ENCODE peak calls at places on chromosomes 16 and 17, in six cellular contexts. J, H, F, G, M and U are unnamed samples.

GRCh38 chr17:79830303-79830702 is 8.9 kb downstream of the CBX4 start:
- DNase-seq in M (peak; percentile 72), G (no peak), H (no peak), F (no peak), J (peak; percentile 84), U (no peak)

GRCh38 chr17:75566456-75567233 is 21.0 kb upstream of the MYO15B start:
- DNase-seq in H (no peak), F (no peak), G (no peak), M (no peak), J (no peak), U (no peak)

GRCh38 chr16:89256651-89257254 is 39.2 kb downstream of the ZNF778 start:
- DNase-seq in G (peak; percentile 29), J (no peak), H (peak; percentile 32), F (peak; percentile 16), M (peak; percentile 84), U (no peak)

GRCh38 chr16:85983606-85984005 is 84.6 kb downstream of the IRF8 start:
- DNase-seq in G (no peak), J (no peak), H (no peak), F (no peak), M (no peak), U (no peak)

GRCh38 chr17:49890077-49890821 is 42.4 kb upstream of the TAC4 start:
- DNase-seq in J (no peak), M (peak; percentile 86), H (peak; percentile 33), G (no peak), F (no peak), U (no peak)

GRCh38 chr17:75909051-75909811 is 4.5 kb upstream of the MRPL38 start:
- DNase-seq in F (no peak), J (no peak), G (no peak), M (no peak), H (no peak), U (no peak)

GRCh38 chr17:57899391-57899790 is 49.5 kb upstream of the MRPS23 start:
- DNase-seq in M (no peak), G (no peak), H (no peak), F (no peak), J (no peak), U (no peak)

GRCh38 chr16:66660422-66661209 is 35.9 kb downstream of the CMTM4 start:
- DNase-seq in G (peak; percentile 87), M (peak; percentile 65), J (peak; percentile 92), F (peak; percentile 84), H (peak; percentile 88), U (peak; percentile 91)

GRCh38 chr16:14310519-14310991 is 239.4 kb downstream of the MRTFB start:
- DNase-seq in H (peak; percentile 55), G (peak; percentile 25), J (peak; percentile 43), M (peak; percentile 81), F (no peak), U (no peak)

GRCh38 chr17:15278381-15278780 is 13.3 kb upstream of the PMP22 start:
- DNase-seq in J (no peak), F (no peak), H (no peak), G (no peak), M (peak; percentile 58), U (no peak)
- H3K4me3 ChIP-seq in J (no peak overlapping the region), F (no peak overlapping the region), H (no peak overlapping the region), G (no peak overlapping the region), M (no peak overlapping the region), U (peak overlapping the region; percentile 49)

GRCh38 chr17:59362811-59363205 is 31.4 kb downstream of the YPEL2 start:
- DNase-seq in H (peak; percentile 51), F (no peak), G (peak; percentile 47), J (no peak), M (no peak), U (no peak)
- TF ChIP-seq CTCF in H (no peak), F (no peak), G (no peak), J (no peak), M (no peak), U (no peak)

DNA sequence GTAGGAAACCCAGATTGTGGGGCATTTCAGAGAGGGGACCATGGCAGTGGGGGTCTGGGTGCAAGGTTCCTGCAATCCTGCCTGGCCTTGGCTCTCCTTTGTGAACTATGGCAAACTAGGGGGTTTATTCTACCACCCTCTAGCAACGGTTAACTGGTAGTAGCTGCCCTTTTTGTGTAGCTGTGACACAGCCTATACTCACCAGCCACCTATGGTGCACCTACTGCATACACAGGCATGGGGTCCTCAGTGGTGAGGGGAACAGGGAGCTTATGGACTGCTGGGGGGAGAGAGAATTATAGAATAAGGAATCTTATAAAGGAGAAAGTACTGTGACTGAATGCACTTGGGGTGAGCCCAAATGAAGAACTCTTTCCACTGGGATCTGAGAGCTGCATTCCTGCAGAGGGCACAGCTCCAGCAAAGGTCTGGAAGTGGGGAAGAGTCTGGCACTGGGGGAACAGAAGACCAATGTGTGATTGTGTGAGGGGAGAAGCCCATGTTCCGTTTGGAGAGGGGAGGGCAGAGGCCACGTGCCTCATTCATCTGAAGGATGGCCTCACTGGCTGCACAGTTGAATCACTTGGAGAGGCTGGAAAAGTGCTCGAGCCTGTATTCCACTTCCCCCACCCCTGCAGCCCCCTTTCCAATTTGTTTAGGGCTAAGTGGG is 2.1 kb downstream of the MT1X start:
- DNase-seq in G (no peak), J (no peak), H (no peak), M (no peak), F (no peak), U (no peak)
- H3K4me3 ChIP-seq in G (no peak overlapping the region), J (no peak overlapping the region), H (no peak overlapping the region), M (no peak overlapping the region), F (no peak overlapping the region), U (peak overlapping the region; percentile 97)

DNA sequence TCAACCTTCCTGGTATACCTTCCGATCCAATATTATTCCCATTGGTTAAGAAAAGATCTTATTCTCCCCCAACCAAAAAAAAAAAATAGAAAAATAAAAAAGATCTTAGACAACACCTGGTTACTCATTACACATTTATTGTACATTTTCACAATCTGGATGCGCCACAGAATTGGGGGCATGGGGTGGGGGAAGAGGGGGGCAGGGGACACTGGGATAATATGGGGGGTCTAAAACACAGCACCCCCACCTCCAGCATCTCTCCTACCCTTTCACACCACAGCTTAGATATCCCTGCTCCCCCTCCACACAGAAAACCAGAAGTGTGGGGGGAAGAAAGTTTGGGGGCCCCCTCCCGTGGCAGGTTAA is 3.7 kb downstream of the VAMP2 start:
- DNase-seq in M (no peak), G (no peak), H (no peak), F (no peak), J (no peak), U (no peak)
- TF ChIP-seq CTCF in M (no peak), G (no peak), H (no peak), F (no peak), J (no peak), U (no peak)

DNA sequence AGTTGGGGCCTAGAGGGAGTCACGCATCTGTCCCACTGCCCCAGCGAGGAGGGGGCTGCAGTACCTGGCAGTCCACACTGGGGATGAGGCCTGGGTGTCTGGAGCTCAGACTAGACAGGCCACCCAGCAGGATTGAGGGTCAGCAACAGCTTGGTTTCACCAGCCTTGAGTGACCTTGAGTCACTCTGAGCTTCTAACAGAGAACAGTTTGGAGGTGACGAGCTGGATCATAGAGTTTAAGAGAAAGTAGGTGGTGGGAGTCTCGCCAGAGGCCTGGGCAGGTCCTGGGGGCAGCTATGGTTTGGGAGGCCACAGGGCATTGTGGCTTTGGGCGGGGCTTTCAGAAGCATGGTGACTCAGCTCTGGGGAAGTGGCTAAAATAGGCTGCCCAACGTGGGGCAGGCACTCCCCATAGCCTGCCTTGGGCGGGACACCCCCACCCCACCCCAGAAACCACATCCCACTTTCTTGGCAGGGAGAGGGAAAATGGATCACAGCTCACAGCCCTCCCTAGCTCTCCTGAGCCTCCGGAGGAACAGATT is 20.5 kb downstream of the CDC42EP4 start:
- DNase-seq in H (peak; percentile 86), M (no peak), F (peak; percentile 64), G (peak; percentile 78), J (peak; percentile 82), U (no peak)
- H3K4me3 ChIP-seq in H (no peak overlapping the region), M (no peak overlapping the region), F (no peak overlapping the region), G (peak overlapping the region; percentile 22), J (no peak overlapping the region), U (peak overlapping the region; percentile 22)

GRCh38 chr17:81403040-81403467 is 7.8 kb downstream of the BAHCC1 start:
- DNase-seq in G (no peak), M (peak; percentile 85), F (no peak), J (no peak), H (no peak), U (no peak)
- TF ChIP-seq CTCF in G (peak; percentile 12), M (peak; percentile 47), F (peak; percentile 34), J (no peak), H (peak; percentile 23), U (peak; percentile 13)

GRCh38 chr17:55730380-55730779 is 7.7 kb upstream of the TMEM100 start:
- DNase-seq in J (no peak), G (no peak), M (no peak), F (no peak), H (peak; percentile 33), U (no peak)
- H3K4me3 ChIP-seq in J (no peak overlapping the region), G (peak overlapping the region; percentile 8), M (no peak overlapping the region), F (no peak overlapping the region), H (no peak overlapping the region), U (no peak overlapping the region)

DNA sequence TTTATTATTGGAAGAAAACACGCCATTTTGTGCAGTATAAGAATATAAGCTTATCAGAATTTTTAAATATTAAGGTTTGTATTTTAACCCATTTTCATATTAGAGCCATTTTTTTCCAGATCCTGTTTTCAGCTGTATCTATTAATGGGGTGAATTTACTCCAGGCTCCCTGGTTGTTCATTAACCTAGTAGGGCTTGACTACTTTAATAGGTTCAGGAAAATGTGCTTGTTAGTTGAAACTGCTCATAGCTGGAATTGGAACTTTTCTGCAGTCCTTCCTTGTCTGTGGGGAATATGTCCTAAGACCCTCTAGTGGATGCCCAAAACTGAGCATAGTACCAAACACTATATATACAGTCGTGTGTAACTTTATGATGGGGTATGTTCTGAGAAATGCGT is 28.0 kb downstream of the NFAT5 start:
- DNase-seq in J (no peak), M (no peak), F (no peak), G (no peak), H (no peak), U (no peak)
- TF ChIP-seq CTCF in J (no peak), M (no peak), F (no peak), G (no peak), H (no peak), U (no peak)

GRCh38 chr17:82846061-82846691 is 6.4 kb upstream of the ZNF750 start:
- DNase-seq in J (no peak), M (peak; percentile 49), H (no peak), G (no peak), F (no peak), U (no peak)
- H3K4me3 ChIP-seq in J (no peak overlapping the region), M (no peak overlapping the region), H (no peak overlapping the region), G (no peak overlapping the region), F (peak overlapping the region; percentile 50), U (no peak overlapping the region)

GRCh38 chr16:56355786-56356275 is 69.5 kb downstream of the AMFR start:
- DNase-seq in J (peak; percentile 86), F (no peak), M (peak; percentile 47), H (peak; percentile 9), G (no peak), U (no peak)
- TF ChIP-seq CTCF in J (no peak), F (no peak), M (no peak), H (no peak), G (no peak), U (no peak)